ENCODE peak calls at places on chromosome 1, in six cellular contexts. V is transverse colon, D is stomach, A is SK-N-SH, W is HepG2, F is suprapubic skin. H is an unnamed sample.

GRCh38 chr1:208058212-208059155 is 147.6 kb upstream of the CD34 start:
- DNase-seq in V (no peak), W (no peak), A (peak; percentile 76), F (no peak), D (no peak), H (no peak)

GRCh38 chr1:157983787-157984186 is 9.7 kb upstream of the KIRREL1 start:
- DNase-seq in D (no peak), F (no peak), A (no peak), V (no peak), W (no peak), H (no peak)

GRCh38 chr1:25523512-25523911 is 19.9 kb upstream of the LDLRAP1 start:
- DNase-seq in W (no peak), D (no peak), F (no peak), A (peak; percentile 65), V (no peak), H (no peak)

GRCh38 chr1:230142608-230143209 is 75.7 kb downstream of the GALNT2 start:
- DNase-seq in F (no peak), V (no peak), W (no peak), D (no peak), A (no peak), H (no peak)

GRCh38 chr1:25011966-25012625 is 82.0 kb upstream of the RUNX3 start:
- DNase-seq in F (no peak), D (no peak), A (no peak), W (peak; percentile 63), V (no peak), H (no peak)

GRCh38 chr1:150753416-150753815 is 12.2 kb downstream of the CTSS start:
- DNase-seq in W (no peak), A (no peak), V (peak; percentile 30), D (no peak), F (no peak), H (no peak)

GRCh38 chr1:170032531-170033295 is 41.8 kb downstream of the KIFAP3 start:
- DNase-seq in W (no peak), D (no peak), A (no peak), F (no peak), V (no peak), H (no peak)

GRCh38 chr1:94768046-94768445 is 52.1 kb upstream of the SLC44A3 start:
- DNase-seq in V (no peak), D (no peak), A (no peak), W (no peak), F (no peak), H (no peak)

DNA sequence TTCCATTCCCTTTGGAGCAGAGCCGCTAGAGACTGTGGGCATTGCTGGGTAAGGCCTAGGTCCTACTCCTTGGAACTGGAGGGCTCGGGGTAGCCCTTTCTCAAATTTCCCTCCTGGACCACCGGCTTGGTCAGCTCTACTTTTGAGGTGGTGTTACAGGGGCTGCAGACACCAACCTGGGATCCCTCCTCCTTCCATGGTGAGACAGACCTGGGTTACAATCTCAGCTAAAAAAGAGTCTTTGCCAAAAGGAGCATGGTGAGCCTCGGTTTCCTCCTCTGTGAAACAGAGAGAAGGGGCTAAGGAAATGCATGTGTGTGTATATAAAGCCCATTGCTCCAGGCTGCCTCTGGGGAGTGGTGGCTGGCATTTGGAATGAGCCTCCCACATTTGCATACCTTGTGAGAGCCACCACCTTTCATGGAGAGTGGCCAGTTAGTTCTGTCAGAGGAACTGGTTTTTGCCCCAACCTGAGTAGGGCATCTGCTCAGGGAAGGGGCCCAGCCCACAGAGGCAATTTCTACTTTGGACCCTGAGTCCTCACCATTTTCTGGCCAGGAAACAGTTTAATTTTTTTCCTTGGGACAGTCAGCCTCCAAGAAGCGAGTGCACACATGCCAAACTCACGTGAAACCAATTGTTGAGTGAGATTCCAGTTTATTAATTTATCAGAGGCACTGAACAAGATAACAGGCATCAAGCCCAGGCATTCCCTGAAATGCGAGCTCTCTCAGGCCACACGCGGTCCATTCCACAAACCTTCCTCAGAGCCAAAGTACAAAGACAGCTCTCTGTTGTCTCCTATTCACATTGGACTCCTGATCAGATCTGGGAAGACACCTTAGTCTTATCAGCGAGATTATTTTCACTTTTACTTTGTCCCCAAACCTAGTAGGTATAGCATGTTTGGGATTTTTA is 897 bp upstream of the SLC6A9 start:
- DNase-seq in D (peak; percentile 55), W (no peak), A (peak; percentile 9), F (no peak), V (peak; percentile 58), H (no peak)
- H3K4me3 ChIP-seq in D (peak overlapping the region; percentile 73), W (peak overlapping the region; percentile 91), A (no peak overlapping the region), F (peak overlapping the region; percentile 81), V (no peak overlapping the region), H (peak overlapping the region; percentile 90)

GRCh38 chr1:153543738-153544135 is 1.9 kb downstream of the S100A4 start:
- DNase-seq in A (no peak), D (no peak), V (no peak), F (no peak), W (no peak), H (no peak)

GRCh38 chr1:153546796-153547559 is 1.4 kb upstream of the S100A4 start:
- DNase-seq in V (peak; percentile 6), W (no peak), D (no peak), F (no peak), A (no peak), H (peak; percentile 15)

GRCh38 chr1:153546371-153546770 is 765 bp upstream of the S100A4 start:
- DNase-seq in F (no peak), V (no peak), W (no peak), D (no peak), A (no peak), H (peak; percentile 16)

GRCh38 chr1:153544453-153545066 is 1.0 kb downstream of the S100A4 start:
- DNase-seq in V (no peak), W (no peak), A (peak; percentile 13), F (no peak), D (no peak), H (no peak)

DNA sequence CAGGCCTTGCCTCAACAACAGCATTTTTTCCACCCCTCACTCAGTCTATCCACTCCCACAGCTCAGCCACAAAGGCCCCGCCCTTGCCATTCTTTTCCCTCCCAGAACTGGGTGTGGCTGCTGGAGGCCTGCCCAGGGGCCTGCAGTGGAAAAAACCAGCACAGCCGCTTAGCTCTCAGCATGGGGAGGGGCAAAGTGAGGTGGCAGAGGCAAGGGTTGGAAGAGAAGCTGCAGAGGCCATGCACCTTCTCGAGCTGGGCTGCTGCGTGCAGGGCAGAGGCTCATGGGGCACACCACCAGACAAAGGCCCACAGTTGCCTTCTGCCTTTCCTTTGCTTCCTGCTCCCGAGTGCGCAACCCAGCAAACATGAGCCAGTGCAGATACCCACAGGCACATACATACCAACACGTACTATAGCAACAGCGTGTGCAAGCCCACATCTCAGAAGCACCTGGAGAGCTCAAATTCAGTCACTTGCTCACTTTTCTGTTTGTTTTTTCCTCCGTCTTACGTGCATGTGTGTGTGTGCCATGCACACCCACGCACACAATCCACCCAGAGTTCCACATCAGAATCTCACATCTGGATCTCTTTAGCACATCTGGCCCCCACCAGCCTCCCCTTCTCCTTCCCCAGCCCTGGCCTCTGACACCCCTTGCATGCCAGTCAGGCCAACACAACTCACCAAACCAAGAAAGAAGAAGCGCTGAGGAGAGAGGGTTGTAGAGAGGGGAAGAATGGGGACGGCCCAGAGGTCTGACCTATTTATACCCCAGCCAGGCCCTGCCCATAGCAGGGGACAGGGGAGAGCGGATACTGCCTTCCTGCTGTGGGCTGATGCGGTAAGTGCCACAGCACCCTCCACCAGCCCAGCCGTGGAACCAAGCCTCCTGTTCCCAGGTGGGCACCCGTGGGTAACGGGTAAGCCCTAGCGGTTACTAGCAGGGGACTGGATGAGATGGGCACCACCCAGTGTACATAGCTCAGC is at the start of gene S100A4:
- DNase-seq in V (peak; percentile 97), F (peak; percentile 98), W (peak; percentile 93), A (peak; percentile 83), D (peak; percentile 97), H (peak; percentile 92)
- TF ChIP-seq EP300 in V (no peak), F (no peak), W (no peak), A (peak; percentile 52), D (no peak), H (peak; percentile 66)

GRCh38 chr1:210293191-210293607 is 35.5 kb upstream of the HHAT start:
- DNase-seq in V (peak; percentile 36), F (no peak), D (peak; percentile 53), W (no peak), A (no peak), H (peak; percentile 43)
- H3K4me3 ChIP-seq in V (no peak overlapping the region), F (peak overlapping the region; percentile 52), D (peak overlapping the region; percentile 49), W (no peak overlapping the region), A (no peak overlapping the region), H (peak overlapping the region; percentile 57)

DNA sequence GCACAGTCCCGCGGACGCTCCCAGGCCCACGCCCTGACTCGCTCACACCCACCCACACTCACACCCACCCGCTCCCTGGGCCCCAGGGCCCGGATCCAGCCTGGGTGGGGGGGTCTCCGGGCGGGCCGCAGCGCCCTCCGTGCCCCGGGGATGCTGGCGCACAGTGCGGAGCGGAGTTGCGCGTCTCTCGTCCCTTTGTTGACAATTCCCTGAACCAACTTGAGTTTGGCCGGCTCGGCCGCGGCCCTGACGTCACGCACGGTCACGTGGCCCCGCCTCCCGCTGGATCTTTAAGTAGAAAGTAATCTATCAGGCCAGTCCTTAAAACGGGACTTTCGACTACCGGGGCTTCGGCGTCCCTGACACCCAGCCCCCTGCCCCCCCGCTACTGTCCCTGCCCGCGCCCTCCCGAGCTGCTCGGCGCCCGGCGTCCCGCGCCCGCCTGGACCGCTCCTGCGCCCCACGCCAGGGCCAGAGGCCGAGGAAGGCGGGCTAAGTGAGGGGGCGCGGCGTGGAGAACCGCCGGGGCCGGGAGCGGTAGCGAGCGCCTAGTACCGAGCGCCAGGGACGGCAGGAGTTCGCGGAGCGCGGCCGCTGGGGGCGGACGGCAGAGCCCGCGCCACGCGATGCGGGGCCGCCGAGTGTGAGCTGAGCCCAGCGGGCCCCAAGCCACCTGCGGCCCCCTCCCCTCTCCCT is at the start of gene FOXD3:
- DNase-seq in A (peak; percentile 76), D (peak; percentile 71), V (peak; percentile 71), W (no peak), F (no peak), H (peak; percentile 95)
- TF ChIP-seq EP300 in A (no peak), D (no peak), V (no peak), W (no peak), F (no peak), H (no peak)

GRCh38 chr1:33709780-33710713 is 153.8 kb upstream of the HMGB4 start:
- DNase-seq in V (no peak), A (no peak), F (no peak), W (no peak), D (no peak), H (no peak)
- H3K4me3 ChIP-seq in V (no peak overlapping the region), A (no peak overlapping the region), F (no peak overlapping the region), W (no peak overlapping the region), D (no peak overlapping the region), H (no peak overlapping the region)